ENCODE peak calls at places on chromosomes 6 and 20, in ten cellular contexts. U, I, L, V, Z, B, T, X, F and S are unnamed samples.

GRCh38 chr6:148501178-148501590 is 158.5 kb downstream of the SASH1 start:
- DNase-seq in T (peak), I (no peak), X (peak), U (no peak), V (peak), L (peak), Z (no peak), F (peak), B (no peak), S (peak)

GRCh38 chr6:10658910-10659696 is 35.3 kb downstream of the C6orf52 start:
- DNase-seq in I (no peak), T (no peak), F (no peak), U (no peak), X (no peak), Z (peak), B (no peak), V (no peak), L (no peak), S (no peak)

GRCh38 chr6:41503841-41504525 is 42.2 kb upstream of the FOXP4 start:
- DNase-seq in F (no peak), V (peak), X (peak), B (peak), T (peak), Z (peak), U (no peak), I (peak), L (peak), S (no peak)

GRCh38 chr20:3010985-3011723 is 32.3 kb upstream of the GNRH2 start:
- DNase-seq in F (no peak), B (no peak), Z (no peak), U (no peak), L (no peak), T (peak), V (peak), X (peak), I (no peak), S (peak)

GRCh38 chr20:5039255-5039657 is 37.9 kb upstream of the SLC23A2 start:
- DNase-seq in L (no peak), V (no peak), X (no peak), B (no peak), U (peak), F (peak), T (no peak), I (peak), Z (no peak), S (no peak)

GRCh38 chr6:4805553-4806307 is 29.5 kb downstream of the CDYL start:
- DNase-seq in U (peak), T (no peak), F (no peak), I (no peak), L (peak), B (peak), Z (peak), V (peak), X (peak), S (no peak)

GRCh38 chr6:41712651-41713103 is 22.7 kb downstream of the TFEB start:
- DNase-seq in Z (no peak), I (no peak), B (no peak), X (peak), L (peak), V (peak), U (no peak), F (no peak), T (no peak), S (no peak)

GRCh38 chr20:46985241-46985640 is 90.6 kb downstream of the EYA2 start:
- DNase-seq in I (no peak), Z (no peak), X (no peak), T (no peak), U (no peak), V (no peak), L (no peak), F (no peak), B (no peak), S (no peak)

GRCh38 chr6:20877008-20877937 is 343.0 kb downstream of the CDKAL1 start:
- DNase-seq in T (peak), L (peak), I (no peak), F (no peak), U (no peak), V (peak), Z (no peak), B (no peak), X (peak), S (peak)